ENCODE peak calls at places on chromosome X, in four cellular contexts. A is GM12892, B is SK-N-SH, S is K562. W is an unnamed sample.

GRCh38 chrX:2502120-2502667 is 1.4 kb upstream of the DHRSX start:
- DNase-seq in S (no peak), A (no peak), B (no peak), W (no peak)

GRCh38 chrX:6382284-6382683 is 152.6 kb downstream of the VCX3A start:
- DNase-seq in B (no peak), S (no peak), A (no peak), W (no peak)

GRCh38 chrX:123086768-123087167 is 97.3 kb upstream of the GRIA3 start:
- DNase-seq in B (no peak), A (no peak), S (no peak), W (no peak)

GRCh38 chrX:11341274-11342256 is 48.4 kb downstream of the AMELX start:
- DNase-seq in A (no peak), B (no peak), S (peak; percentile 49), W (no peak)

GRCh38 chrX:15758140-15758539 is 20.1 kb downstream of the CA5B start:
- DNase-seq in S (no peak), A (no peak), B (no peak), W (no peak)

GRCh38 chrX:108134724-108135123 is 43.1 kb downstream of the ATG4A start:
- DNase-seq in S (no peak), B (no peak), A (no peak), W (no peak)

GRCh38 chrX:116961872-116962582 is 499.3 kb upstream of the CT83 start:
- DNase-seq in B (peak; percentile 1), A (no peak), S (no peak), W (no peak)

GRCh38 chrX:18348047-18348446 is 6.4 kb downstream of the SCML2 start:
- DNase-seq in S (no peak), B (no peak), A (no peak), W (no peak)

GRCh38 chrX:40470830-40471429 is 109.8 kb upstream of the ATP6AP2 start:
- DNase-seq in S (no peak), A (no peak), B (no peak), W (no peak)

GRCh38 chrX:12930150-12930549 is 23.7 kb downstream of the TLR8 start:
- DNase-seq in B (no peak), S (no peak), A (no peak), W (no peak)

GRCh38 chrX:41178201-41178600 is 93.0 kb downstream of the USP9X start:
- DNase-seq in A (no peak), S (no peak), B (no peak), W (no peak)

GRCh38 chrX:120824021-120824420 is 51.6 kb downstream of the CT47B1 start:
- DNase-seq in A (no peak), S (no peak), B (no peak), W (no peak)

GRCh38 chrX:20254712-20255299 is 11.9 kb downstream of the RPS6KA3 start:
- DNase-seq in S (no peak), B (no peak), A (no peak), W (no peak)

GRCh38 chrX:18897611-18898010 is 86.3 kb downstream of the PHKA2 start:
- DNase-seq in B (no peak), S (no peak), A (no peak), W (no peak)

GRCh38 chrX:25860322-25860721 is 277.8 kb upstream of the MAGEB18 start:
- DNase-seq in A (no peak), S (no peak), B (no peak), W (no peak)

GRCh38 chrX:20300822-20301221 is 34.1 kb upstream of the RPS6KA3 start:
- DNase-seq in S (no peak), A (no peak), B (no peak), W (no peak)

GRCh38 chrX:15761564-15762191 is 23.6 kb downstream of the CA5B start:
- DNase-seq in S (peak; percentile 44), B (peak; percentile 62), A (no peak), W (no peak)

GRCh38 chrX:69014200-69014599 is 151.1 kb downstream of the PJA1 start:
- DNase-seq in B (no peak), A (no peak), S (no peak), W (no peak)

GRCh38 chrX:22310779-22311178 is 38.1 kb downstream of the CBLL2 start:
- DNase-seq in A (no peak), S (no peak), B (no peak), W (no peak)

GRCh38 chrX:149060921-149061320 is 444.2 kb downstream of the IDS start:
- DNase-seq in A (no peak), B (no peak), S (no peak), W (no peak)

GRCh38 chrX:44216171-44216570 is 127.3 kb downstream of the EFHC2 start:
- DNase-seq in A (no peak), S (no peak), B (peak; percentile 23), W (no peak)

GRCh38 chrX:53684415-53685192 is 1.9 kb downstream of the HUWE1 start:
- DNase-seq in B (no peak), A (no peak), S (no peak), W (no peak)

GRCh38 chrX:4253092-4253491 is 539.6 kb upstream of the PRKX start:
- DNase-seq in B (no peak), A (no peak), S (no peak), W (no peak)

GRCh38 chrX:50081282-50081955 is 119.4 kb downstream of the AKAP4 start:
- DNase-seq in B (peak; percentile 27), A (no peak), S (no peak), W (no peak)

GRCh38 chrX:140091276-140091886 is 126.1 kb upstream of the CXorf66 start:
- DNase-seq in A (peak; percentile 11), B (peak; percentile 39), S (peak; percentile 26), W (peak; percentile 3)

GRCh38 chrX:119755981-119756533 is 2.3 kb upstream of the SOWAHD start:
- DNase-seq in A (peak; percentile 67), B (no peak), S (no peak), W (peak; percentile 32)

GRCh38 chrX:16459008-16459407 is 190.9 kb upstream of the S100G start:
- DNase-seq in S (no peak), B (no peak), A (no peak), W (no peak)

GRCh38 chrX:426881-427280 is 40.2 kb upstream of the PPP2R3B start:
- DNase-seq in S (no peak), B (no peak), A (no peak), W (no peak)

GRCh38 chrX:142089193-142089592 is 115.9 kb downstream of the MAGEC2 start:
- DNase-seq in A (no peak), B (peak; percentile 1), S (no peak), W (no peak)

GRCh38 chrX:40734956-40735317 is 405 bp downstream of the MED14 start:
- DNase-seq in A (no peak), B (no peak), S (no peak), W (no peak)

GRCh38 chrX:13398073-13398823 is 78.4 kb upstream of the ATXN3L start:
- DNase-seq in A (no peak), S (peak; percentile 15), B (no peak), W (no peak)

GRCh38 chrX:42602566-42602965 is 175.4 kb downstream of the PPP1R2C start:
- DNase-seq in S (no peak), B (no peak), A (no peak), W (no peak)

GRCh38 chrX:11239230-11239629 is 54.0 kb upstream of the AMELX start:
- DNase-seq in A (no peak), S (no peak), B (peak; percentile 7), W (no peak)

GRCh38 chrX:153967536-153968214 is 3.9 kb downstream of the HCFC1 start:
- DNase-seq in A (no peak), S (no peak), B (no peak), W (no peak)

GRCh38 chrX:43845776-43846175 is 36.5 kb downstream of the MAOB start:
- DNase-seq in A (no peak), B (no peak), S (no peak), W (no peak)

GRCh38 chrX:43707812-43708548 is 51.9 kb downstream of the MAOA start:
- DNase-seq in S (no peak), A (no peak), B (no peak), W (no peak)

GRCh38 chrX:40244980-40245379 is 147.2 kb upstream of the BCOR start:
- DNase-seq in S (no peak), B (peak; percentile 68), A (no peak), W (no peak)

GRCh38 chrX:56995271-56995994 is at the start of gene SPIN3:
- DNase-seq in B (peak; percentile 80), A (peak; percentile 43), S (peak; percentile 67), W (peak; percentile 46)
- TF ChIP-seq POLR2AphosphoS5 in B (peak; percentile 78), A (peak; percentile 71), S (peak; percentile 29), W (peak; percentile 77)

GRCh38 chrX:134544614-134545255 is 84.8 kb downstream of the HPRT1 start:
- DNase-seq in B (peak; percentile 49), S (no peak), A (no peak), W (no peak)
- TF ChIP-seq TAF1 in B (no peak), S (no peak), A (no peak), W (no peak)

GRCh38 chrX:115425359-115425758 is 135.6 kb upstream of the PLS3 start:
- DNase-seq in B (no peak), S (no peak), A (no peak), W (no peak)
- TF ChIP-seq POLR2AphosphoS5 in B (no peak), S (no peak), A (no peak), W (no peak)

DNA sequence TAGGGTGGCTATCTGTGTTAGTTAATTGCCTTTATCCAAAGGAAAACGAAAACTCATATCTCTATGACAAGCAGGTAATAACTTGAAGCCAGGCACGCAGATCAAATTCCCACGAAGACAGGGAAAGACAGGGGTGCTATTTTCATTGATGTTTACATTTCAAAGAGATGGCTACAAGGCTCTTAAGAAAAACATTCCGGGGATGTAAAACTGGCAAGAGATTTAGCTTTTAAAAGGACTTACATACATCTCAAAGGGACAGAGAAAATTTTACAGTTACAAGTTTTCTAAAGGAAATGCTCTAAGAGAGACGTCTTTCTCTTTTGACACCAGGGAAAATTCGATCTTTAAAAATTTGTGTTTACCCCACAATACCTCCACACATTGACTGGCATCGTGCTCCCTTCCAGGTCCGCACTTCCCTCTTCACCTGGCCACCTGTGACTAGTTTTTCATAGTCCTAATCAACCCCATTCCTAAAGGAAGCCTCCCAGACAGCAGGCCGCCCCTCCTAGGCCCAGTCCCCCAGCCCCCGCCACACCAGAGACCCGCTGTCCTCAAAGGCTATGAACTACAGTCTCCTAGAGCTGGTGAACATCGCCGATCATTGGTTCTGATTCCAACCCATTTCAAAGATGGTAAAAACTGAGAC is 700 bp upstream of the ARAF start:
- DNase-seq in A (no peak), S (no peak), B (no peak), W (no peak)
- TF ChIP-seq TAF1 in A (no peak), S (no peak), B (no peak), W (no peak)

GRCh38 chrX:23945206-23945605 is 37.4 kb downstream of the CXorf58 start:
- DNase-seq in S (no peak), A (no peak), B (no peak), W (no peak)
- TF ChIP-seq POLR2AphosphoS5 in S (no peak), A (no peak), B (no peak), W (no peak)

GRCh38 chrX:133254666-133255065 is 36.5 kb upstream of the TFDP3 start:
- DNase-seq in B (no peak), A (no peak), S (no peak), W (no peak)
- TF ChIP-seq TAF1 in B (no peak), A (no peak), S (no peak), W (no peak)